ENCODE peak calls at places on chromosome 15, in four cellular contexts. X, J, C and L are unnamed samples.
A peak's percentile ranks its signal among the peaks of the same experiment; 100 is the strongest.

GRCh38 chr15:30882861-30883433 is 20.8 kb upstream of the FAN1 start:
- DNase-seq in X (no peak), J (no peak), C (no peak), L (no peak)

GRCh38 chr15:24878153-24878552 is 76.6 kb upstream of the SNRPN start:
- DNase-seq in X (peak; percentile 38), J (no peak), C (no peak), L (peak; percentile 29)

GRCh38 chr15:29123991-29124390 is 145.6 kb downstream of the NSMCE3 start:
- DNase-seq in X (no peak), J (no peak), C (no peak), L (no peak)

GRCh38 chr15:63842626-63843025 is 8.9 kb upstream of the HERC1 start:
- DNase-seq in X (no peak), J (no peak), C (no peak), L (no peak)

GRCh38 chr15:51380999-51381806 is 39.7 kb downstream of the GLDN start:
- DNase-seq in X (peak; percentile 77), J (peak; percentile 78), C (peak; percentile 81), L (peak; percentile 86)

GRCh38 chr15:89498574-89498906 is 2.2 kb upstream of the RHCG start:
- DNase-seq in X (no peak), J (no peak), C (no peak), L (no peak)

GRCh38 chr15:25240461-25241021 is 198.3 kb downstream of the UBE3A start:
- DNase-seq in X (no peak), J (no peak), C (no peak), L (no peak)

GRCh38 chr15:79084308-79084968 is 6.1 kb downstream of the RASGRF1 start:
- DNase-seq in X (no peak), J (no peak), C (no peak), L (no peak)

GRCh38 chr15:74238984-74239645 is 3.0 kb downstream of the CCDC33 start:
- DNase-seq in X (no peak), J (no peak), C (no peak), L (no peak)

GRCh38 chr15:37877851-37878577 is 56.4 kb upstream of the TMCO5A start:
- DNase-seq in X (no peak), J (no peak), C (no peak), L (no peak)

GRCh38 chr15:41690636-41691035 is 30.4 kb downstream of the MGA start:
- DNase-seq in X (peak; percentile 41), J (no peak), C (no peak), L (no peak)

GRCh38 chr15:68249058-68249713 is 19.7 kb upstream of the CLN6 start:
- DNase-seq in X (no peak), J (no peak), C (no peak), L (no peak)

GRCh38 chr15:97748576-97748975 is 211.9 kb upstream of the ARRDC4 start:
- DNase-seq in X (no peak), J (no peak), C (no peak), L (no peak)

GRCh38 chr15:25346371-25346770 is 92.5 kb downstream of the UBE3A start:
- DNase-seq in X (no peak), J (no peak), C (no peak), L (no peak)

GRCh38 chr15:68353418-68354145 is 76.0 kb downstream of the FEM1B start:
- DNase-seq in X (no peak), J (no peak), C (no peak), L (no peak)

GRCh38 chr15:70963199-70963598 is 70.6 kb downstream of the LRRC49 start:
- DNase-seq in X (no peak), J (no peak), C (no peak), L (no peak)

GRCh38 chr15:73907018-73907394 is 19.3 kb upstream of the LOXL1 start:
- DNase-seq in X (no peak), J (no peak), C (no peak), L (no peak)

GRCh38 chr15:93719941-93720351 is 511.4 kb upstream of the MCTP2 start:
- DNase-seq in X (no peak), J (no peak), C (no peak), L (no peak)

GRCh38 chr15:83206971-83207621 is 527 bp downstream of the HDGFL3 start:
- DNase-seq in X (no peak), J (peak; percentile 57), C (peak; percentile 54), L (peak; percentile 68)

GRCh38 chr15:62498711-62499110 is 333.6 kb upstream of the C2CD4B start:
- DNase-seq in X (peak; percentile 70), J (no peak), C (no peak), L (no peak)

GRCh38 chr15:29656636-29657475 is 165.4 kb downstream of the TJP1 start:
- DNase-seq in X (no peak), J (peak; percentile 87), C (peak; percentile 59), L (peak; percentile 92)

GRCh38 chr15:32657198-32657886 is 15.8 kb downstream of the SCG5 start:
- DNase-seq in X (no peak), J (no peak), C (no peak), L (no peak)

GRCh38 chr15:69410290-69410874 is 3.8 kb upstream of the KIF23 start:
- DNase-seq in X (peak; percentile 11), J (peak; percentile 71), C (no peak), L (peak; percentile 67)

DNA sequence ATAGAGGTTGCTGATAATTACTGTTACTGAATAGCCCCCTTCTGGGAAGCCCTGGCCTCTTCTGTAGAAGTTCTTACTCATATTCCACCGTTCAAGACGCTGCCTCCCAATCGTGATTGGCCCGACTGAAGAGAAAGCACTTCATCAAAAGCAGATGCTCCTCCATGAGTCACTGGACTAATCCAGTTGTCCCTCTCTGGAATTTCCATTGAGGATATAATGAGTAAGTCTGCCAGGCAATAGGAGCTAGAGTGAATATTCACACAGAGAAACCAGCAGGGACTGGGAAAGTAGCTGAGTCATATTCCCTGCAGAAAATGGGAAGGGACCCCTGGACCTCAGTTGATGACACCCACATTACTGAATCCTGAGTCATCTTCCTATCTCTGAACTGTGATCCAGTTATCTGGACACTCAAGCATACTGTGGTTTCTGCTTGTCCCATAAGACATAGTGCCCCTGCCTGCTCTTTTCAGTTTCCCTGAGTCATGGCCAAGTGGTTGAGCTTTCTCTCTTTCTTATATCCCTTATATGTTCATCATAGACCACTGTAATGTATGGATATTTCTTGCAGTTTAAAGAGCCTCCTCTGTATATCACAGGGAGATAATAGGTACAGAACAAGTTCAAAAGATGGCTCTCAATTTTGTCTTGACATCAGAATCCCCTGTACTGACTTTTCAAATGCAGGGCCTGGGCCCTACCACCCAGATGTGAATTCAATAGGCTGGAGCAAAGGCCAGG is 151.2 kb upstream of the CDIN1 start:
- DNase-seq in X (peak; percentile 63), J (peak; percentile 96), C (peak; percentile 89), L (no peak)
- TF ChIP-seq JUNB in X (no peak), J (peak; percentile 90), C (peak; percentile 94), L (no peak)

GRCh38 chr15:75416584-75416983 is 34.9 kb downstream of the SIN3A start:
- DNase-seq in X (no peak), J (no peak), C (no peak), L (no peak)

GRCh38 chr15:75428152-75428551 is 23.3 kb downstream of the SIN3A start:
- DNase-seq in X (no peak), J (no peak), C (no peak), L (no peak)

GRCh38 chr15:75425966-75426500 is 25.5 kb downstream of the SIN3A start:
- DNase-seq in X (no peak), J (no peak), C (no peak), L (no peak)

GRCh38 chr15:75420698-75421097 is 30.8 kb downstream of the SIN3A start:
- DNase-seq in X (no peak), J (no peak), C (no peak), L (no peak)

GRCh38 chr15:75422554-75422953 is 28.9 kb downstream of the SIN3A start:
- DNase-seq in X (no peak), J (no peak), C (no peak), L (no peak)
- TF ChIP-seq JUNB in X (no peak), J (no peak), C (no peak), L (no peak)

GRCh38 chr15:88403461-88403860 is 63.7 kb downstream of the MRPL46 start:
- DNase-seq in X (no peak), J (no peak), C (no peak), L (peak; percentile 32)
- TF ChIP-seq JUNB in X (no peak), J (no peak), C (no peak), L (no peak)

GRCh38 chr15:85615930-85616329 is 178.8 kb downstream of the KLHL25 start:
- DNase-seq in X (peak; percentile 43), J (peak; percentile 42), C (peak; percentile 13), L (peak; percentile 75)
- TF ChIP-seq JUNB in X (no peak), J (no peak), C (no peak), L (no peak)

GRCh38 chr15:99439524-99439835 is 126.3 kb upstream of the MEF2A start:
- DNase-seq in X (no peak), J (no peak), C (no peak), L (no peak)
- TF ChIP-seq JUNB in X (no peak), J (no peak), C (no peak), L (no peak)

GRCh38 chr15:85443593-85444328 is 63.4 kb downstream of the AKAP13 start:
- DNase-seq in X (peak; percentile 96), J (peak; percentile 82), C (no peak), L (peak; percentile 68)
- TF ChIP-seq JUNB in X (no peak), J (no peak), C (no peak), L (no peak)

GRCh38 chr15:65391732-65392131 is 13.9 kb upstream of the IGDCC3 start:
- DNase-seq in X (no peak), J (no peak), C (no peak), L (no peak)

GRCh38 chr15:65394280-65394789 is 16.5 kb upstream of the IGDCC3 start:
- DNase-seq in X (no peak), J (no peak), C (no peak), L (no peak)

GRCh38 chr15:65392368-65392767 is 14.6 kb upstream of the IGDCC3 start:
- DNase-seq in X (no peak), J (no peak), C (no peak), L (no peak)

GRCh38 chr15:65393557-65393956 is 15.8 kb upstream of the IGDCC3 start:
- DNase-seq in X (no peak), J (no peak), C (no peak), L (no peak)

DNA sequence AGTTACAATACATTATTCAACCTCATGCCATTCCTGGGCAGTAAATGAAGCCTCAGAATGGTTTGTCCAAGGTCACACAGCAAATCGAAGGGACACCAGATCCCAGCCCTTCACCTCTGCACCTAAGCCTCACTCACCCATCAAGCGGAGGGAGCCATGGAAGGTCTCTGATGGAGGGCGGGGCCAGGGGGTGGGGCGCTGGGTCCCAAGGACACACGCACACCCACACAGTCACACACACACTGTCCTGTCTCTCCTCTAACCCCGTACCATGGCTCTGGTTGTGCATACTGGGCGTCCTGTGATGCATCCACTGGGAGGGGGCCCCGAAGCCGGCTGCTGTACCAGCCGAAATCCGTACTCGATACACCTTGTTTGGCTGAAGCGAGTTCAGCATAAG is 15.3 kb upstream of the IGDCC3 start:
- DNase-seq in X (no peak), J (no peak), C (peak; percentile 40), L (no peak)
- TF ChIP-seq JUNB in X (no peak), J (no peak), C (no peak), L (no peak)